ENCODE peak calls at places on chromosomes 11 and 22, in ten cellular contexts. P is fibroblast of lung, G is lung, F is adrenal gland, Y is astrocyte of the spinal cord, V is heart left ventricle, Z is astrocyte of the cerebellum, Q is cardiac fibroblast, R is fibroblast of mammary gland, B is foreskin fibroblast. A is an unnamed sample.

GRCh38 chr11:44338031-44338430 is 28.1 kb upstream of the ALX4 start:
- DNase-seq in P (no peak), R (no peak), G (no peak), F (no peak), Y (no peak), Q (no peak), V (no peak), Z (no peak), B (no peak), A (no peak)

GRCh38 chr11:83998921-83999320 is 712.8 kb upstream of the CCDC90B start:
- DNase-seq in Y (no peak), B (no peak), V (no peak), Q (no peak), F (no peak), R (no peak), Z (no peak), G (no peak), P (no peak), A (no peak)

GRCh38 chr11:119130662-119131061 is 9.3 kb downstream of the HINFP start:
- DNase-seq in B (no peak), F (no peak), Y (no peak), R (peak; percentile 11), P (peak; percentile 37), Q (no peak), Z (no peak), G (no peak), V (no peak), A (no peak)

GRCh38 chr22:17120711-17121234 is 387 bp downstream of the TMEM121B start:
- DNase-seq in F (no peak), Z (no peak), V (no peak), G (no peak), Q (no peak), P (peak; percentile 8), Y (no peak), B (no peak), R (no peak), A (no peak)

GRCh38 chr11:16812274-16812673 is 73.8 kb downstream of the C11orf58 start:
- DNase-seq in Y (peak; percentile 36), P (no peak), Z (peak; percentile 37), R (no peak), Q (no peak), B (no peak), F (no peak), G (no peak), V (no peak), A (no peak)

GRCh38 chr22:21682385-21683175 is 16.8 kb downstream of the PPIL2 start:
- DNase-seq in Q (no peak), Z (no peak), P (no peak), G (no peak), F (no peak), B (no peak), Y (no peak), R (no peak), V (no peak), A (no peak)

GRCh38 chr11:81888391-81888790 is 845.3 kb downstream of the FAM181B start:
- DNase-seq in P (no peak), V (no peak), G (no peak), F (no peak), B (no peak), R (peak; percentile 30), Y (no peak), Z (no peak), Q (peak; percentile 13), A (peak; percentile 50)

GRCh38 chr11:44066732-44067131 is 662 bp downstream of the ACCS start:
- DNase-seq in Q (peak; percentile 87), B (peak; percentile 60), R (peak; percentile 93), V (no peak), Z (peak; percentile 24), G (no peak), F (no peak), Y (peak; percentile 71), P (peak; percentile 72), A (peak; percentile 86)

GRCh38 chr11:23509023-23509422 is 648.7 kb upstream of the CCDC179 start:
- DNase-seq in R (peak; percentile 60), F (no peak), V (no peak), P (peak; percentile 93), B (peak; percentile 23), Y (peak; percentile 68), Q (peak; percentile 41), G (no peak), Z (peak; percentile 12), A (peak; percentile 97)

DNA sequence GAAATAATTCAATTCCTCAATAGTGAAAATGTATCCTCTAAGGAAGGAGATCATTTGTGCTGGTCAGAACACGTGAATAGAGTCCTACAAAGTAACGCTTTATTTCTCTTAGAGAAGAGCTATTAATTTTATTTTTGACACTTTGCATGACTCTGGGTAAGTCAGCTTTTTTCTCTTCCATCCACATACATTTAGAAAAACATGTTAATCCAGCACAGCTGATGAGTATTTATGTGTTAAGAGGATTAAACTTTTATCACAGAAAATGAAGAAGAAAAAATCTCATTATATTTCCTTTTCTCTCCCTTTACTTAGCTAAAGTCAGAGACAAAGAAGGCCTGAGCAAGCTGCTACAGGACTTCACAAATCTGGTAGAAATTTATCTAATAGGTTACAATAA is 649.5 kb upstream of the CCDC179 start:
- DNase-seq in Q (no peak), Y (no peak), Z (no peak), V (no peak), R (no peak), F (no peak), B (no peak), G (no peak), P (no peak), A (no peak)
- H3K4me3 ChIP-seq in Q (no peak overlapping the region), Y (no peak overlapping the region), Z (no peak overlapping the region), V (no peak overlapping the region), R (no peak overlapping the region), F (no peak overlapping the region), B (no peak overlapping the region), G (no peak overlapping the region), P (no peak overlapping the region), A (no peak overlapping the region)

GRCh38 chr11:120513436-120514315 is 2.1 kb downstream of the GRIK4 start:
- DNase-seq in R (no peak), B (no peak), P (no peak), G (no peak), F (no peak), V (no peak), Y (no peak), Q (no peak), Z (no peak), A (no peak)

GRCh38 chr11:120514541-120515121 is 3.1 kb downstream of the GRIK4 start:
- DNase-seq in R (no peak), Z (no peak), P (no peak), B (no peak), Q (no peak), G (no peak), V (no peak), F (no peak), Y (no peak), A (no peak)

GRCh38 chr11:120511804-120512726 is 517 bp downstream of the GRIK4 start:
- DNase-seq in Z (no peak), R (no peak), P (no peak), F (peak; percentile 13), Q (no peak), G (no peak), Y (no peak), V (no peak), B (no peak), A (no peak)

GRCh38 chr11:120511116-120511803 is at the start of gene GRIK4:
- DNase-seq in Q (peak; percentile 69), P (peak; percentile 50), Y (peak; percentile 72), G (peak; percentile 81), Z (peak; percentile 40), V (peak; percentile 89), R (peak; percentile 52), F (peak; percentile 77), B (peak; percentile 50), A (peak; percentile 37)

GRCh38 chr11:120512727-120513435 is 1.3 kb downstream of the GRIK4 start:
- DNase-seq in V (no peak), Z (no peak), P (no peak), B (no peak), F (peak; percentile 16), Y (no peak), R (no peak), Q (no peak), G (no peak), A (no peak)
- TF ChIP-seq CTCF in V (no peak), Z (peak; percentile 11), P (peak; percentile 8), B (no peak), F (peak; percentile 7), Y (no peak), R (no peak), Q (no peak), G (no peak), A (peak; percentile 12)

DNA sequence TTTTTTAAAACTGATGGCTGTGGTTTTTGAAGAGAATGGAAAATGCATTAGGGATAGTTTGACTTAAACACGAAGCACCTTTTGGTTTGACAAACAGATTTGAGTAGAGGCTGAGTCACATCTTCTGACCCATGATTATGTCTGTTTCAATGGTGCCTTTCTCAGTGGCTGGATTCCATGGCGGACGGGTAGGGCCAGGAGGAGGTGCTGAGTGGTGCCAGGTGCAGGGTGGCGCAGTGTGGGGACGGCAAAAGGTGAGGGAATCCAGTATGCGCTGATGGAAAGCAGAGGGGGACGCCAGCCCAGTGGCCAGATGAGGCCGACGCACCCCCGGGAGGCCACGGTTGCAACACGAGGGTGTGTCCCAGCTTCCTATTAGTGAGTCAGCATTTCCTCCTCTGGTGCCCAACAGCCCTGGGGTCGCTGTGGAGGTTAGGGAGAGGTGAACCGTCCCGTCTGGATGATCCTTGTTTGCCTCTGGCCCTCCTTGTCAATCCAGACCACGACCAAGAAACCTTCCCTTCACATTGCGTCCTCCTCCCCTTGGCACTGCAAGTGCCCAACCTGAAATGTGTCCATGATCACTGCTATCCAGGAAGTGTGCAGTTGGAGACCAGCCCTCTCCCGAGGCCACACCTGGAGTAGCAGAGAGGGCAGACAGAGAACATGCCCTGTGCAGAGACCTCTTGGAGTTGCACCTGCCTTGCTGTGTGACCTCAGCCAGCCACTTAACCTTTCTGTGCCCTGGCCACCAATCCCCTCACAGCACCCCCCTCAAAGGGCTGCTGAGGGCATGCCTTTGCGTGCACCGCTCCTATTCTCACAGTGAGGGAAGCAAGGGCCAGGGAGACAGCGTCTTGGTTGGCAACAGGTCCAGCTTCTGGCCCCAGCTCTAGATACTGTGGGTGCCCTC is 32.5 kb upstream of the ATXN10 start:
- DNase-seq in G (peak; percentile 57), Y (peak; percentile 23), Z (no peak), R (peak; percentile 69), F (peak; percentile 34), B (peak; percentile 10), Q (peak; percentile 78), V (peak; percentile 51), P (peak; percentile 60), A (peak; percentile 83)
- H3K4me3 ChIP-seq in G (no peak overlapping the region), Y (no peak overlapping the region), Z (no peak overlapping the region), R (no peak overlapping the region), F (no peak overlapping the region), B (no peak overlapping the region), Q (peak overlapping the region; percentile 18), V (no peak overlapping the region), P (no peak overlapping the region), A (peak overlapping the region; percentile 7)

GRCh38 chr11:101442171-101442570 is 141.6 kb downstream of the TRPC6 start:
- DNase-seq in Z (no peak), Y (peak; percentile 65), F (peak; percentile 48), R (peak; percentile 33), B (peak; percentile 71), Q (peak; percentile 76), V (no peak), P (peak; percentile 85), G (no peak), A (no peak)

GRCh38 chr11:101438126-101438525 is 145.7 kb downstream of the TRPC6 start:
- DNase-seq in P (no peak), Z (no peak), G (no peak), V (no peak), Q (no peak), F (no peak), Y (no peak), R (no peak), B (no peak), A (no peak)

GRCh38 chr11:101436511-101437142 is 147.2 kb downstream of the TRPC6 start:
- DNase-seq in V (peak; percentile 32), G (no peak), Y (peak; percentile 47), R (peak; percentile 59), P (peak; percentile 20), F (no peak), Z (no peak), B (no peak), Q (peak; percentile 67), A (peak; percentile 58)

GRCh38 chr11:101441747-101442146 is 142.1 kb downstream of the TRPC6 start:
- DNase-seq in P (no peak), Z (no peak), Q (no peak), G (peak; percentile 52), Y (no peak), B (peak; percentile 49), V (peak; percentile 71), R (peak; percentile 16), F (peak; percentile 66), A (no peak)

DNA sequence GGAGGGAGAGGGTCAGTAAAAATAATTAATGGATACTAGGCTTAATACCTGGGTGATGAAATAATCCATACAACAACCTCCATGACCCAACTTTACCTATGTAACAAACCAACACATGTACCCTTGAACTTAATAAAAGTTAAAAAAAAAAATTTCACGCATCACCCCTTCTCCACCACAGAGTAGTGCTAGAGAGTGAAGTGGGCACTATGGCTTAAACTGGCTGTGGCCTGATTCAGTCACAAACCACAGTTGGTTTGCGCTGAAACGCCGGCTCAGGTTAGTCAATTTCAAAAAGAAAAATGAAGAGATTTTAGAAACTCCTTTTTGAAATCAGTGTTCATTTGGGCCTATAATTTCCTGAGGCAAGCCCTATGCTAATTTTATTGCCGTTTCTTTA is 144.3 kb downstream of the TRPC6 start:
- DNase-seq in F (no peak), Z (no peak), V (no peak), Y (no peak), Q (no peak), B (no peak), R (no peak), G (no peak), P (no peak), A (no peak)
- TF ChIP-seq CTCF in F (no peak), Z (no peak), V (no peak), Y (no peak), Q (peak; percentile 2), B (no peak), R (peak; percentile 19), G (no peak), P (no peak), A (no peak)

A was measured in bronchial epithelial cell.